ENCODE peak calls at places on chromosomes 16 and 17, in seven cellular contexts. Q, G, O, S, H, C and B are unnamed samples.

GRCh38 chr17:61533797-61534196 is 57.2 kb downstream of the NACA2 start:
- DNase-seq in Q (no peak), S (no peak), G (no peak), H (no peak), C (no peak), O (no peak), B (no peak)

GRCh38 chr16:1542533-1542932 is 9.1 kb downstream of the TMEM204 start:
- DNase-seq in C (no peak), H (no peak), S (no peak), Q (no peak), G (no peak), O (no peak), B (no peak)

GRCh38 chr17:6541886-6542285 is 14.5 kb downstream of the PITPNM3 start:
- DNase-seq in C (no peak), S (no peak), H (no peak), Q (no peak), G (no peak), O (no peak), B (no peak)

GRCh38 chr16:79021991-79022390 is 578.5 kb downstream of the MAF start:
- DNase-seq in S (no peak), Q (no peak), H (no peak), C (no peak), G (no peak), O (no peak), B (no peak)

GRCh38 chr16:10521681-10522274 is 58.6 kb downstream of the EMP2 start:
- DNase-seq in C (peak), O (peak), H (peak), S (peak), Q (peak), G (no peak), B (peak)

GRCh38 chr17:37305406-37305905 is 70.3 kb upstream of the C17orf78 start:
- DNase-seq in H (no peak), G (no peak), S (no peak), Q (no peak), C (no peak), O (no peak), B (no peak)

GRCh38 chr17:58756246-58757161 is 850 bp downstream of the PPM1E start:
- DNase-seq in C (no peak), G (no peak), S (peak), H (no peak), Q (peak), O (no peak), B (peak)

GRCh38 chr16:58039829-58040495 is 14.4 kb downstream of the MMP15 start:
- DNase-seq in H (no peak), C (no peak), G (no peak), O (no peak), Q (no peak), S (no peak), B (no peak)

GRCh38 chr17:43665387-43666101 is 3.8 kb upstream of the MEOX1 start:
- DNase-seq in Q (no peak), H (no peak), C (no peak), S (no peak), O (no peak), G (peak), B (no peak)

GRCh38 chr17:15479697-15480096 is 12.3 kb upstream of the CDRT4 start:
- DNase-seq in C (no peak), G (no peak), Q (no peak), O (no peak), S (no peak), H (peak), B (no peak)

GRCh38 chr16:70579648-70580630 is 56.3 kb downstream of the SF3B3 start:
- DNase-seq in C (no peak), H (no peak), O (no peak), Q (no peak), S (no peak), G (peak), B (no peak)

GRCh38 chr16:46822270-46822669 is 8.7 kb downstream of the C16orf87 start:
- DNase-seq in G (no peak), H (no peak), Q (peak), S (no peak), C (no peak), O (peak), B (no peak)

GRCh38 chr16:81560979-81561657 is 116.5 kb downstream of the CMIP start:
- DNase-seq in C (no peak), Q (no peak), H (no peak), S (no peak), G (no peak), O (no peak), B (no peak)

GRCh38 chr16:58346831-58347371 is 45.4 kb upstream of the GINS3 start:
- DNase-seq in H (no peak), S (no peak), Q (no peak), G (no peak), O (no peak), C (no peak), B (no peak)